ENCODE peak calls at places on chromosome 3, in eight cellular contexts. V is colonic mucosa, R is mesothelial cell of epicardium, O is Peyer's patch, G is HCT116, X is upper lobe of right lung, H is SK-N-SH, B is transverse colon. E is an unnamed sample.

GRCh38 chr3:12392101-12392878 is 92.0 kb upstream of the TSEN2 start:
- DNase-seq in V (no peak), R (no peak), O (no peak), G (no peak), X (no peak), H (no peak), B (no peak), E (no peak)

GRCh38 chr3:189041482-189042090 is 130.2 kb upstream of the TPRG1 start:
- DNase-seq in V (peak; percentile 46), R (no peak), O (peak; percentile 39), G (peak; percentile 51), X (no peak), H (peak; percentile 9), B (peak; percentile 47), E (no peak)

GRCh38 chr3:56904526-56905245 is 102.9 kb upstream of the ARHGEF3 start:
- DNase-seq in V (no peak), R (no peak), O (no peak), G (no peak), X (no peak), H (peak; percentile 53), B (peak; percentile 22), E (no peak)

GRCh38 chr3:45927881-45928280 is 15.4 kb upstream of the CXCR6 start:
- DNase-seq in V (no peak), R (no peak), O (no peak), G (no peak), X (no peak), H (no peak), B (no peak), E (no peak)

GRCh38 chr3:188734395-188734794 is 437.4 kb upstream of the TPRG1 start:
- DNase-seq in V (peak; percentile 21), R (no peak), O (no peak), G (no peak), X (no peak), H (no peak), B (peak; percentile 14), E (no peak)

GRCh38 chr3:113912551-113913246 is 35.1 kb upstream of the ZDHHC23 start:
- DNase-seq in V (peak; percentile 47), R (no peak), O (no peak), G (peak; percentile 68), X (no peak), H (peak; percentile 40), B (peak; percentile 26), E (no peak)

GRCh38 chr3:171354706-171355582 is 105.3 kb downstream of the TNIK start:
- DNase-seq in V (no peak), R (no peak), O (no peak), G (peak; percentile 83), X (peak; percentile 58), H (no peak), B (no peak), E (no peak)

GRCh38 chr3:116663161-116663885 is 46.3 kb upstream of the TUSC7 start:
- DNase-seq in V (no peak), R (no peak), O (no peak), G (no peak), X (no peak), H (peak; percentile 8), B (no peak), E (no peak)

GRCh38 chr3:193660698-193661400 is 67.8 kb downstream of the OPA1 start:
- DNase-seq in V (no peak), R (no peak), O (no peak), G (no peak), X (no peak), H (no peak), B (no peak), E (no peak)

GRCh38 chr3:193662757-193663322 is 69.8 kb downstream of the OPA1 start:
- DNase-seq in V (no peak), R (no peak), O (no peak), G (no peak), X (no peak), H (no peak), B (no peak), E (no peak)

GRCh38 chr3:193665370-193665989 is 72.5 kb downstream of the OPA1 start:
- DNase-seq in V (no peak), R (no peak), O (no peak), G (peak; percentile 23), X (no peak), H (peak; percentile 24), B (no peak), E (no peak)
- TF ChIP-seq CTCF in V (peak; percentile 13), R (peak; percentile 80), O (peak; percentile 63), G (peak; percentile 20), X (peak; percentile 50), H (peak; percentile 75), B (peak; percentile 46), E (peak; percentile 76)

GRCh38 chr3:152076148-152076547 is 192.6 kb upstream of the MBNL1 start:
- DNase-seq in V (no peak), R (no peak), O (no peak), G (no peak), X (no peak), H (no peak), B (no peak), E (no peak)
- TF ChIP-seq CTCF in V (no peak), R (no peak), O (no peak), G (no peak), X (no peak), H (no peak), B (no peak), E (no peak)

DNA sequence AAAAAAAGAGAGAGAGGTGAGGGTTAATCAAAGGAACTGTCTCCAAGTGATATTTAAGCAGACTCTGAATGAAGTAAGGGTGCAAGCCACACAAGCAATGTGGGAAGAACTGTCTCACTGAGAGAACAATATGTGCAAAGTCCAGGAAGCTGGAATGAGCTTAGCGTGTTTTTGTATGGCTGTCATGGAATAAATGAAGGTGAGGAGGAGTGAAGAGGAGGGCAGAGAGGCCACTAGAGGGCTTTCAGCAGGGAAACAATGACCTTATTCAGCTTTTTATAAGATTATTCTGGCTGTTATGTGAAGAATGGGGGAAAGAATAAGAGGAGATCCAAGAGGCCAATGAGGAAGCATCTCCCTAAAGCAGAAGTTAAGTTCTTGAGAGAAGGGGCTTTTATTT is 86.9 kb upstream of the COL8A1 start:
- DNase-seq in V (no peak), R (no peak), O (no peak), G (no peak), X (no peak), H (no peak), B (no peak), E (no peak)
- TF ChIP-seq CTCF in V (no peak), R (no peak), O (no peak), G (peak; percentile 28), X (no peak), H (peak; percentile 44), B (no peak), E (peak; percentile 21)

GRCh38 chr3:147384210-147385058 is 21.9 kb downstream of the ZIC4 start:
- DNase-seq in V (no peak), R (no peak), O (no peak), G (no peak), X (no peak), H (no peak), B (no peak), E (no peak)
- TF ChIP-seq CTCF in V (no peak), R (no peak), O (no peak), G (no peak), X (no peak), H (peak; percentile 32), B (no peak), E (peak; percentile 46)

E was measured in progenitor cell of endocrine pancreas.